ENCODE peak calls at places on chromosomes 1 and 21, in six cellular contexts. One of them, this sample, is unnamed.

GRCh38 chr1:115815694-115816093 is 25.2 kb downstream of the NHLH2 start:
- DNase-seq in endothelial cell of umbilical vein: peak; percentile 15
- DNase-seq in WTC11: no peak
- DNase-seq in A549: no peak
- DNase-seq in H1: no peak
- DNase-seq in K562: no peak
- DNase-seq in this sample: no peak

GRCh38 chr1:234968470-234968869 is 160.2 kb downstream of the TOMM20 start:
- DNase-seq in endothelial cell of umbilical vein: no peak
- DNase-seq in WTC11: no peak
- DNase-seq in A549: no peak
- DNase-seq in H1: no peak
- DNase-seq in K562: no peak
- DNase-seq in this sample: no peak

GRCh38 chr1:158998781-158999161 is 10.9 kb upstream of the IFI16 start:
- DNase-seq in endothelial cell of umbilical vein: peak; percentile 87
- DNase-seq in WTC11: no peak
- DNase-seq in A549: peak; percentile 58
- DNase-seq in H1: no peak
- DNase-seq in K562: peak; percentile 47
- DNase-seq in this sample: peak; percentile 40

GRCh38 chr1:40312238-40313205 is 4.6 kb downstream of the COL9A2 start:
- DNase-seq in endothelial cell of umbilical vein: no peak
- DNase-seq in WTC11: no peak
- DNase-seq in A549: no peak
- DNase-seq in H1: no peak
- DNase-seq in K562: no peak
- DNase-seq in this sample: peak; percentile 20

GRCh38 chr1:27804791-27805190 is 25.8 kb upstream of the PPP1R8 start:
- DNase-seq in endothelial cell of umbilical vein: no peak
- DNase-seq in WTC11: no peak
- DNase-seq in A549: no peak
- DNase-seq in H1: no peak
- DNase-seq in K562: no peak
- DNase-seq in this sample: no peak

GRCh38 chr1:155124503-155125463 is 2.9 kb upstream of the EFNA1 start:
- DNase-seq in endothelial cell of umbilical vein: peak; percentile 83
- DNase-seq in WTC11: peak; percentile 43
- DNase-seq in A549: peak; percentile 88
- DNase-seq in H1: peak; percentile 48
- DNase-seq in K562: no peak
- DNase-seq in this sample: no peak

GRCh38 chr21:46424621-46425020 is 34.1 kb upstream of the DIP2A start:
- DNase-seq in endothelial cell of umbilical vein: no peak
- DNase-seq in WTC11: no peak
- DNase-seq in A549: no peak
- DNase-seq in H1: no peak
- DNase-seq in K562: no peak
- DNase-seq in this sample: no peak

GRCh38 chr1:112927462-112927971 is 28.5 kb downstream of the SLC16A1 start:
- DNase-seq in endothelial cell of umbilical vein: no peak
- DNase-seq in WTC11: no peak
- DNase-seq in A549: no peak
- DNase-seq in H1: no peak
- DNase-seq in K562: no peak
- DNase-seq in this sample: no peak

GRCh38 chr1:155003766-155004351 is 1.3 kb downstream of the ZBTB7B start:
- DNase-seq in endothelial cell of umbilical vein: peak; percentile 33
- DNase-seq in WTC11: peak; percentile 70
- DNase-seq in A549: peak; percentile 85
- DNase-seq in H1: peak; percentile 76
- DNase-seq in K562: peak; percentile 75
- DNase-seq in this sample: peak; percentile 70

GRCh38 chr1:22043175-22043769 is 9.2 kb upstream of the CDC42 start:
- DNase-seq in endothelial cell of umbilical vein: no peak
- DNase-seq in WTC11: no peak
- DNase-seq in A549: no peak
- DNase-seq in H1: no peak
- DNase-seq in K562: no peak
- DNase-seq in this sample: no peak

GRCh38 chr1:15272009-15272781 is 25.2 kb downstream of the FHAD1 start:
- DNase-seq in endothelial cell of umbilical vein: peak; percentile 72
- DNase-seq in WTC11: peak; percentile 69
- DNase-seq in A549: peak; percentile 71
- DNase-seq in H1: peak; percentile 70
- DNase-seq in K562: peak; percentile 84
- DNase-seq in this sample: peak; percentile 82

GRCh38 chr1:247415423-247416361 is at the start of gene NLRP3:
- DNase-seq in endothelial cell of umbilical vein: peak; percentile 12
- DNase-seq in WTC11: no peak
- DNase-seq in A549: no peak
- DNase-seq in H1: no peak
- DNase-seq in K562: no peak
- DNase-seq in this sample: peak; percentile 5

GRCh38 chr1:2135425-2135824 is 59.1 kb downstream of the FAAP20 start:
- DNase-seq in endothelial cell of umbilical vein: no peak
- DNase-seq in WTC11: no peak
- DNase-seq in A549: no peak
- DNase-seq in H1: no peak
- DNase-seq in K562: no peak
- DNase-seq in this sample: peak; percentile 58

GRCh38 chr1:168477792-168478191 is 66.0 kb downstream of the XCL2 start:
- DNase-seq in endothelial cell of umbilical vein: no peak
- DNase-seq in WTC11: no peak
- DNase-seq in A549: no peak
- DNase-seq in H1: no peak
- DNase-seq in K562: no peak
- DNase-seq in this sample: no peak

GRCh38 chr1:228955691-228956090 is 220.4 kb downstream of the RHOU start:
- DNase-seq in endothelial cell of umbilical vein: no peak
- DNase-seq in WTC11: no peak
- DNase-seq in A549: no peak
- DNase-seq in H1: no peak
- DNase-seq in K562: no peak
- DNase-seq in this sample: no peak

GRCh38 chr1:182185822-182186756 is 124.6 kb upstream of the ZNF648 start:
- DNase-seq in endothelial cell of umbilical vein: no peak
- DNase-seq in WTC11: no peak
- DNase-seq in A549: peak; percentile 54
- DNase-seq in H1: no peak
- DNase-seq in K562: no peak
- DNase-seq in this sample: peak; percentile 50

GRCh38 chr1:24893431-24893830 is 36.6 kb downstream of the RUNX3 start:
- DNase-seq in endothelial cell of umbilical vein: no peak
- DNase-seq in WTC11: no peak
- DNase-seq in A549: no peak
- DNase-seq in H1: peak; percentile 13
- DNase-seq in K562: no peak
- DNase-seq in this sample: no peak

GRCh38 chr21:26843912-26844257 is 1.3 kb downstream of the ADAMTS1 start:
- DNase-seq in endothelial cell of umbilical vein: no peak
- DNase-seq in WTC11: no peak
- DNase-seq in A549: peak; percentile 33
- DNase-seq in H1: no peak
- DNase-seq in K562: no peak
- DNase-seq in this sample: no peak

GRCh38 chr1:2145946-2146835 is 48.4 kb downstream of the FAAP20 start:
- DNase-seq in endothelial cell of umbilical vein: no peak
- DNase-seq in WTC11: no peak
- DNase-seq in A549: no peak
- DNase-seq in H1: no peak
- DNase-seq in K562: no peak
- DNase-seq in this sample: no peak

GRCh38 chr1:159959451-159959850 is 5.4 kb upstream of the SLAMF9 start:
- DNase-seq in endothelial cell of umbilical vein: no peak
- DNase-seq in WTC11: no peak
- DNase-seq in A549: no peak
- DNase-seq in H1: no peak
- DNase-seq in K562: no peak
- DNase-seq in this sample: no peak

GRCh38 chr1:118989878-118990378 is 1.8 kb upstream of the TBX15 start:
- DNase-seq in endothelial cell of umbilical vein: no peak
- DNase-seq in WTC11: peak; percentile 64
- DNase-seq in A549: no peak
- DNase-seq in H1: peak; percentile 75
- DNase-seq in K562: no peak
- DNase-seq in this sample: no peak

GRCh38 chr1:219283541-219283940 is 109.9 kb downstream of the LYPLAL1 start:
- DNase-seq in endothelial cell of umbilical vein: no peak
- DNase-seq in WTC11: no peak
- DNase-seq in A549: no peak
- DNase-seq in H1: no peak
- DNase-seq in K562: no peak
- DNase-seq in this sample: no peak

GRCh38 chr1:9126511-9126910 is 2.4 kb downstream of the GPR157 start:
- DNase-seq in endothelial cell of umbilical vein: no peak
- DNase-seq in WTC11: no peak
- DNase-seq in A549: no peak
- DNase-seq in H1: no peak
- DNase-seq in K562: no peak
- DNase-seq in this sample: no peak

GRCh38 chr21:38042246-38042645 is 126.0 kb upstream of the KCNJ6 start:
- DNase-seq in endothelial cell of umbilical vein: no peak
- DNase-seq in WTC11: no peak
- DNase-seq in A549: peak; percentile 66
- DNase-seq in H1: no peak
- DNase-seq in K562: no peak
- DNase-seq in this sample: no peak

GRCh38 chr1:178684542-178685000 is 40.5 kb upstream of the RALGPS2 start:
- DNase-seq in endothelial cell of umbilical vein: peak; percentile 93
- DNase-seq in WTC11: no peak
- DNase-seq in A549: peak; percentile 53
- DNase-seq in H1: no peak
- DNase-seq in K562: no peak
- DNase-seq in this sample: peak; percentile 52

GRCh38 chr1:54199151-54199764 is 572 bp downstream of the CYB5RL start:
- DNase-seq in endothelial cell of umbilical vein: no peak
- DNase-seq in WTC11: no peak
- DNase-seq in A549: no peak
- DNase-seq in H1: no peak
- DNase-seq in K562: no peak
- DNase-seq in this sample: peak; percentile 8

GRCh38 chr1:63799324-63799723 is 25.5 kb downstream of the ROR1 start:
- DNase-seq in endothelial cell of umbilical vein: no peak
- DNase-seq in WTC11: no peak
- DNase-seq in A549: no peak
- DNase-seq in H1: no peak
- DNase-seq in K562: no peak
- DNase-seq in this sample: no peak

GRCh38 chr1:80218112-80218511 is 1211.6 kb upstream of the ADGRL4 start:
- DNase-seq in endothelial cell of umbilical vein: peak; percentile 51
- DNase-seq in WTC11: no peak
- DNase-seq in A549: peak; percentile 45
- DNase-seq in H1: no peak
- DNase-seq in K562: peak; percentile 4
- DNase-seq in this sample: peak; percentile 20
- TF ChIP-seq JUN in endothelial cell of umbilical vein: no peak
- TF ChIP-seq JUN in WTC11: no peak
- TF ChIP-seq JUN in A549: no peak
- TF ChIP-seq JUN in H1: no peak
- TF ChIP-seq JUN in K562: no peak
- TF ChIP-seq JUN in this sample: no peak

GRCh38 chr1:109369167-109369746 is 28.5 kb downstream of the SORT1 start:
- DNase-seq in endothelial cell of umbilical vein: no peak
- DNase-seq in WTC11: no peak
- DNase-seq in A549: no peak
- DNase-seq in H1: no peak
- DNase-seq in K562: no peak
- DNase-seq in this sample: no peak
- TF ChIP-seq JUN in endothelial cell of umbilical vein: no peak
- TF ChIP-seq JUN in WTC11: no peak
- TF ChIP-seq JUN in A549: no peak
- TF ChIP-seq JUN in H1: no peak
- TF ChIP-seq JUN in K562: no peak
- TF ChIP-seq JUN in this sample: no peak

GRCh38 chr1:44409019-44409602 is 4.1 kb downstream of the RNF220 start:
- DNase-seq in endothelial cell of umbilical vein: no peak
- DNase-seq in WTC11: no peak
- DNase-seq in A549: no peak
- DNase-seq in H1: no peak
- DNase-seq in K562: no peak
- DNase-seq in this sample: no peak

GRCh38 chr1:44409741-44410140 is 4.7 kb downstream of the RNF220 start:
- DNase-seq in endothelial cell of umbilical vein: no peak
- DNase-seq in WTC11: no peak
- DNase-seq in A549: no peak
- DNase-seq in H1: no peak
- DNase-seq in K562: no peak
- DNase-seq in this sample: no peak

GRCh38 chr1:44406761-44407429 is 1.8 kb downstream of the RNF220 start:
- DNase-seq in endothelial cell of umbilical vein: no peak
- DNase-seq in WTC11: peak; percentile 31
- DNase-seq in A549: no peak
- DNase-seq in H1: peak; percentile 74
- DNase-seq in K562: no peak
- DNase-seq in this sample: no peak

GRCh38 chr1:44407430-44408180 is 2.5 kb downstream of the RNF220 start:
- DNase-seq in endothelial cell of umbilical vein: no peak
- DNase-seq in WTC11: peak; percentile 57
- DNase-seq in A549: no peak
- DNase-seq in H1: peak; percentile 77
- DNase-seq in K562: no peak
- DNase-seq in this sample: no peak

DNA sequence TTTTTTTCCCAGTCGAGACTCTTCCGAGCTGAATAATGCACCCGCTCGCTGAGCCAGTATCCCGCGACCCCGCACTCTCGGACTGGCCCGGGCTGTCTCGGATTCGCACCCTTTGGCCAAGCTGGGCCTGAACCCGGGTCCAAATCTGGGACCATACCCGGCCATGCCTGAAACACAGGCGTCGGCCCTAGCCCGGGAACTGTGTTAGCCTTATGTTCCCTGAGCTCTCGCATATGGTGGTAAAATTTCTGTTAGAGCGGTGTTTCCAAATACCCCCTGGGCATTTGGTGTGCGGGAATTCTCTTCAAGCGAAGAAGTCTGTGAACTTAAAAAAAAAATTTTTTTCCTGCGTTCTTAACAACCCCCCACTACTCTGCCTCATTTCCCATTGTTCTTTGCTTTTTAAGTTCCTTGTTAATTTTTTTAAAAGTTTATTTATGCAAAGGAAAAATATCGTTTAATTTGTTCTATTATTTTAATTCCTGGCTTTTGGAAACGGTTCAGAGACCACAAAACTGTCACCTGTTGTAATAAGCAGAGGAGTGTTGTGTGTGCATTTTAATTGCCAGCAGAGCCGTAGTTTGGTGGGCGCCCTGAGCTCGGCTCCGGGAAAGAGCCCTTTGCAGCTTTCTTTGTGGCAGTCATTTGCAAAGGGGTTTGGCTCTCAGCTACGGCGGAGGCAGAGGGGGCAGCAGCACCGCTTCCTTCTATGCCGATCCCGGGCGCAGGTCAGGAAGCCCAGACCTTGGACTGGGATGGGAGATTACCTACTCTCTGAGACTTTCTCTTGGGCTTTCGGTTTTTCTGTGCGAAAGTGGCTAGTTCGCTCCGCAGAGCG is 3.3 kb downstream of the RNF220 start:
- DNase-seq in endothelial cell of umbilical vein: no peak
- DNase-seq in WTC11: peak; percentile 80
- DNase-seq in A549: no peak
- DNase-seq in H1: no peak
- DNase-seq in K562: no peak
- DNase-seq in this sample: peak; percentile 11
- TF ChIP-seq JUN in endothelial cell of umbilical vein: no peak
- TF ChIP-seq JUN in WTC11: no peak
- TF ChIP-seq JUN in A549: no peak
- TF ChIP-seq JUN in H1: peak; percentile 30
- TF ChIP-seq JUN in K562: no peak
- TF ChIP-seq JUN in this sample: no peak

GRCh38 chr1:32686387-32686786 is 16.2 kb downstream of the SYNC start:
- DNase-seq in endothelial cell of umbilical vein: no peak
- DNase-seq in WTC11: no peak
- DNase-seq in A549: no peak
- DNase-seq in H1: no peak
- DNase-seq in K562: no peak
- DNase-seq in this sample: no peak
- TF ChIP-seq JUN in endothelial cell of umbilical vein: no peak
- TF ChIP-seq JUN in WTC11: no peak
- TF ChIP-seq JUN in A549: no peak
- TF ChIP-seq JUN in H1: no peak
- TF ChIP-seq JUN in K562: no peak
- TF ChIP-seq JUN in this sample: no peak

This sample was measured in HepG2.